ENCODE peak calls at places on chromosomes 5 and 9, in eight cellular contexts. One of them, this sample, is unnamed.

GRCh38 chr5:115655994-115656393 is 30.2 kb upstream of the TMED7 start:
- DNase-seq in HCEC 1CT: no peak
- DNase-seq in lower leg skin: no peak
- DNase-seq in stimulated activated CD4-positive, alpha-beta T cell treated with anti-CD3 and anti-CD28 coated beads, Interleukin-1b, Interleukin-23, amount 100 ng/mL, for 4 hours: no peak
- DNase-seq in WTC11: no peak
- DNase-seq in NCI-H524: no peak
- DNase-seq in endothelial cell of umbilical vein: no peak
- DNase-seq in MV-4-11: no peak
- DNase-seq in this sample: no peak

GRCh38 chr9:69036319-69036718 is 767 bp downstream of the FXN start:
- DNase-seq in HCEC 1CT: peak
- DNase-seq in lower leg skin: no peak
- DNase-seq in stimulated activated CD4-positive, alpha-beta T cell treated with anti-CD3 and anti-CD28 coated beads, Interleukin-1b, Interleukin-23, amount 100 ng/mL, for 4 hours: no peak
- DNase-seq in WTC11: no peak
- DNase-seq in NCI-H524: no peak
- DNase-seq in endothelial cell of umbilical vein: no peak
- DNase-seq in MV-4-11: no peak
- DNase-seq in this sample: peak

GRCh38 chr9:90428517-90428916 is 214.1 kb downstream of the DIRAS2 start:
- DNase-seq in HCEC 1CT: no peak
- DNase-seq in lower leg skin: no peak
- DNase-seq in stimulated activated CD4-positive, alpha-beta T cell treated with anti-CD3 and anti-CD28 coated beads, Interleukin-1b, Interleukin-23, amount 100 ng/mL, for 4 hours: no peak
- DNase-seq in WTC11: no peak
- DNase-seq in NCI-H524: no peak
- DNase-seq in endothelial cell of umbilical vein: no peak
- DNase-seq in MV-4-11: no peak
- DNase-seq in this sample: no peak

GRCh38 chr5:108637110-108637509 is 110.6 kb upstream of the FER start:
- DNase-seq in HCEC 1CT: peak
- DNase-seq in lower leg skin: no peak
- DNase-seq in stimulated activated CD4-positive, alpha-beta T cell treated with anti-CD3 and anti-CD28 coated beads, Interleukin-1b, Interleukin-23, amount 100 ng/mL, for 4 hours: no peak
- DNase-seq in WTC11: no peak
- DNase-seq in NCI-H524: no peak
- DNase-seq in endothelial cell of umbilical vein: no peak
- DNase-seq in MV-4-11: peak
- DNase-seq in this sample: no peak

GRCh38 chr9:13688990-13689600 is 409.6 kb upstream of the MPDZ start:
- DNase-seq in HCEC 1CT: no peak
- DNase-seq in lower leg skin: no peak
- DNase-seq in stimulated activated CD4-positive, alpha-beta T cell treated with anti-CD3 and anti-CD28 coated beads, Interleukin-1b, Interleukin-23, amount 100 ng/mL, for 4 hours: no peak
- DNase-seq in WTC11: peak
- DNase-seq in NCI-H524: no peak
- DNase-seq in endothelial cell of umbilical vein: peak
- DNase-seq in MV-4-11: no peak
- DNase-seq in this sample: no peak

GRCh38 chr9:89885156-89885555 is 280.3 kb downstream of the GADD45G start:
- DNase-seq in HCEC 1CT: no peak
- DNase-seq in lower leg skin: no peak
- DNase-seq in stimulated activated CD4-positive, alpha-beta T cell treated with anti-CD3 and anti-CD28 coated beads, Interleukin-1b, Interleukin-23, amount 100 ng/mL, for 4 hours: no peak
- DNase-seq in WTC11: no peak
- DNase-seq in NCI-H524: no peak
- DNase-seq in endothelial cell of umbilical vein: no peak
- DNase-seq in MV-4-11: no peak
- DNase-seq in this sample: no peak

GRCh38 chr5:147949711-147950573 is 43.6 kb upstream of the C5orf46 start:
- DNase-seq in HCEC 1CT: peak
- DNase-seq in lower leg skin: no peak
- DNase-seq in stimulated activated CD4-positive, alpha-beta T cell treated with anti-CD3 and anti-CD28 coated beads, Interleukin-1b, Interleukin-23, amount 100 ng/mL, for 4 hours: no peak
- DNase-seq in WTC11: no peak
- DNase-seq in NCI-H524: no peak
- DNase-seq in endothelial cell of umbilical vein: peak
- DNase-seq in MV-4-11: peak
- DNase-seq in this sample: peak

GRCh38 chr9:115717711-115718173 is 435.8 kb upstream of the PAPPA start:
- DNase-seq in HCEC 1CT: peak
- DNase-seq in lower leg skin: no peak
- DNase-seq in stimulated activated CD4-positive, alpha-beta T cell treated with anti-CD3 and anti-CD28 coated beads, Interleukin-1b, Interleukin-23, amount 100 ng/mL, for 4 hours: no peak
- DNase-seq in WTC11: no peak
- DNase-seq in NCI-H524: no peak
- DNase-seq in endothelial cell of umbilical vein: no peak
- DNase-seq in MV-4-11: no peak
- DNase-seq in this sample: no peak

GRCh38 chr9:125742657-125743056 is 4.5 kb upstream of the PBX3 start:
- DNase-seq in HCEC 1CT: no peak
- DNase-seq in lower leg skin: peak
- DNase-seq in stimulated activated CD4-positive, alpha-beta T cell treated with anti-CD3 and anti-CD28 coated beads, Interleukin-1b, Interleukin-23, amount 100 ng/mL, for 4 hours: no peak
- DNase-seq in WTC11: no peak
- DNase-seq in NCI-H524: no peak
- DNase-seq in endothelial cell of umbilical vein: no peak
- DNase-seq in MV-4-11: no peak
- DNase-seq in this sample: no peak

GRCh38 chr5:116922532-116922931 is 347.9 kb upstream of the SEMA6A start:
- DNase-seq in HCEC 1CT: no peak
- DNase-seq in lower leg skin: no peak
- DNase-seq in stimulated activated CD4-positive, alpha-beta T cell treated with anti-CD3 and anti-CD28 coated beads, Interleukin-1b, Interleukin-23, amount 100 ng/mL, for 4 hours: no peak
- DNase-seq in WTC11: no peak
- DNase-seq in NCI-H524: no peak
- DNase-seq in endothelial cell of umbilical vein: no peak
- DNase-seq in MV-4-11: no peak
- DNase-seq in this sample: no peak